ENCODE peak calls at places on chromosome 14, in five cellular contexts. V is sigmoid colon, R is vagina, S is SK-N-SH, E is HL-60. B is an unnamed sample.

GRCh38 chr14:69005432-69006148 is 26.5 kb upstream of the ACTN1 start:
- DNase-seq in V (peak), R (no peak), S (peak), E (no peak), B (peak)

GRCh38 chr14:36524874-36525745 is 5.1 kb upstream of the NKX2-1 start:
- DNase-seq in V (no peak), R (no peak), S (peak), E (no peak), B (no peak)

GRCh38 chr14:37230551-37231194 is 32.9 kb downstream of the MIPOL1 start:
- DNase-seq in V (no peak), R (no peak), S (peak), E (peak), B (peak)

GRCh38 chr14:76958020-76958965 is 70.2 kb downstream of the IRF2BPL start:
- DNase-seq in V (no peak), R (no peak), S (no peak), E (no peak), B (peak)

GRCh38 chr14:105061428-105062047 is 3.7 kb downstream of the GPR132 start:
- DNase-seq in V (peak), R (peak), S (no peak), E (peak), B (no peak)

GRCh38 chr14:45715946-45716345 is 462.9 kb upstream of the MIS18BP1 start:
- DNase-seq in V (no peak), R (no peak), S (no peak), E (no peak), B (no peak)

GRCh38 chr14:81561084-81561775 is 27.6 kb upstream of the SEL1L start:
- DNase-seq in V (no peak), R (no peak), S (no peak), E (no peak), B (no peak)

GRCh38 chr14:96806836-96807235 is 9.7 kb downstream of the VRK1 start:
- DNase-seq in V (no peak), R (no peak), S (no peak), E (peak), B (no peak)

GRCh38 chr14:103879570-103880333 is 32.4 kb upstream of the PPP1R13B start:
- DNase-seq in V (no peak), R (no peak), S (peak), E (no peak), B (no peak)

GRCh38 chr14:94307410-94307992 is 14.4 kb upstream of the SERPINA10 start:
- DNase-seq in V (no peak), R (no peak), S (no peak), E (no peak), B (no peak)

GRCh38 chr14:76958975-76959710 is 69.4 kb downstream of the IRF2BPL start:
- DNase-seq in V (peak), R (no peak), S (peak), E (no peak), B (peak)

GRCh38 chr14:37709419-37710195 is 114.2 kb downstream of the TTC6 start:
- DNase-seq in V (no peak), R (no peak), S (no peak), E (no peak), B (peak)

GRCh38 chr14:24273422-24273998 is 2.1 kb upstream of the RABGGTA start:
- DNase-seq in V (no peak), R (no peak), S (peak), E (peak), B (no peak)

DNA sequence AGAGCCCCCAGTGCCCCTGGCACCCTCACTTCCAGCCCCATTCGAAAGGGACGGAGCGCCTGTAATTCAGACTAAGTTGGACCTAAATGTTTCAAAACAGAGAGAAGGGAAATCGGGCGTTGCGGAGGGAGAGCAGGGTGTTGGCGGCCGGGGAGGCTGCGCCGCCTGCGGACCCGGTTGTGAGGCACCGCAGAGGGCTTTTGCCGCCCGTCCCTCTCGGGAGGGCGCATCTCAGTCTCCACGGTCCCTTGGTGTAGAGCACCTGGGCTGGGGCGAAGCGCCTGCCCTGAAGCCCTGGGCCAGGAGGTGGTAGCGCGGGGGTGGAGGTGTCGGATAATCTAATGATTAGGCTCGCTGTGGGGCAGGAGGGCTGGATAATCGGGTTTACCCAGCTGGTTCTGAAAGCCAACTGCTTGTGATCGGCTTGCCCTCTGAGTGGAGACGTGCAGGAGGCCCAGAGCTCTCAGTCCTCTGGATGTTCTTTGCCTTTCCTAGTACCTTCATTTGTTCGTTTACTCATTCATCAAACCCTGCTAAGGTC is 884 bp downstream of the DAAM1 start:
- DNase-seq in V (no peak), R (no peak), S (peak), E (no peak), B (no peak)
- TF ChIP-seq POLR2AphosphoS5 in V (no peak), R (no peak), S (no peak), E (no peak), B (no peak)

GRCh38 chr14:60249321-60250251 is 565 bp downstream of the PPM1A start:
- DNase-seq in V (peak), R (no peak), S (peak), E (peak), B (peak)
- TF ChIP-seq POLR2AphosphoS5 in V (peak), R (no peak), S (no peak), E (no peak), B (no peak)

DNA sequence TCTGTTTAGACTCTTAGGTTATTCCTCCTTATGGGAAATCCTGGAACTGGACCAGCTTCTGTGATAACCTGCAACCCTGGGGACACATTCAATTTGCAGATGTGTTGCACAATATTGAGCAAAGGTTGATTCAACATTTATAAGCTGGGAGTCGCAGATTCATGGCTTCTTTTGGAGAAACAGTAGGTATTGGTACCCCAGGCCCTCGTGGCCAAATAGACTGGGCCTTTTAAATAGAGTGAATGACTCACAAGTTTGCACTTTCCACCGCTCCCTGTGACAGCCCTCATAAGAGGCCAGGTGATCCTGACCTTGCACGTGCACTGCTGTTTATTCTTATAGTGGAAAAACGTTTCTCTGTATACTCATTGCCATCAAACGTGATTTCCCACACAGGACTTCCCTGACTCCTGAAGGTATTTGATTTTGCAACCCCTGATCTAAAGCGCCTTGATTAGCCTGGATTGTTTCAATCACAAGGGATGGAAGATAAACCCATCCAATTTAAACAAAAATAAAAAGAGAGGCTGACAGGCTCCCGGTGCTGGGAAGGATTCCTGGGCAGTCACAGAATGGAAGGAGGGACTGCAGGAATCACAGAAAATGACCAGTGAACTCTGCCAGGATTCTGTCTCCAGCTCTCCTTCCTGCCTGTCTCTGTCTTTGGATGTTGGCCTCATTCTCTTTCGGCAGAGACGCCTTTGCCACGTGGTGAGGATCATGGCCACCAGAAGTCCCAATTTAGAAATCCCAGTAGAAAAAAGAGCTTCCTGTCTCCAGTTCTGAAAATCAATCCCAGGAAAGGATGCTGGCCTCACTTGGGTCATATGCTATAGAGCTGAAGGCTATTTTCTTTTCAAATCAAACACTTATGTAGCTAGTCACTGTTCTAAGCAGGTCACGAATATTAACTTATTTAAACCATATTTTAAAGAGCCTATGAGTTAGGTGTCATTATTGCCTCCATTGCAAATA is 97.8 kb downstream of the VCPKMT start:
- DNase-seq in V (peak), R (no peak), S (no peak), E (no peak), B (peak)
- TF ChIP-seq POLR2AphosphoS5 in V (peak), R (no peak), S (no peak), E (no peak), B (no peak)

DNA sequence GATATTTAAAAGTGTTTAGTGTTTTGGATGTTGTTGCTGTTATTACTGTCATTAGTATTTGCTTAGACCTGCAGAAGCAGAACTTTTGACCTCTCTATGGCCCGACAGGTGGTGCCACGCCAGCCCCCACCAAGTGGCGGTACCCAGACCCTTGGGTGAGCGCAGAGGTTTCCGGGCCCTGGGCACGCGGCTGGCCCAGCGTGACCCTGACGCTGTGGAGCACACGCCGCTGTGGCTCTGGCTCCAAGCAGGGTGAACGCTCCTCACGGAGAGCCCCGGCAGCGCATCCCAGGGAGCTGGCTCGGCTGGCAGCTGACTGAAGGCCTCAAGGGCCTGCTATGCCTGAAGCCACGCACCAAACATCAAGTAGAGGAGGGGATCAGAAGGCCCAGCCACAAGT is 22.6 kb downstream of the SLC25A47 start:
- DNase-seq in V (no peak), R (no peak), S (peak), E (no peak), B (no peak)
- TF ChIP-seq POLR2AphosphoS5 in V (no peak), R (no peak), S (no peak), E (no peak), B (no peak)

GRCh38 chr14:23174266-23174665 is 9.2 kb downstream of the SLC7A8 start:
- DNase-seq in V (no peak), R (no peak), S (no peak), E (no peak), B (no peak)
- TF ChIP-seq POLR2AphosphoS5 in V (no peak), R (no peak), S (no peak), E (no peak), B (no peak)

GRCh38 chr14:95329941-95330340 is 10.2 kb upstream of the CLMN start:
- DNase-seq in V (no peak), R (no peak), S (no peak), E (no peak), B (no peak)

GRCh38 chr14:95330591-95331370 is 11.1 kb upstream of the CLMN start:
- DNase-seq in V (no peak), R (no peak), S (no peak), E (no peak), B (no peak)

GRCh38 chr14:95326987-95327386 is 7.3 kb upstream of the CLMN start:
- DNase-seq in V (no peak), R (no peak), S (no peak), E (no peak), B (no peak)

GRCh38 chr14:95327558-95328374 is 8.1 kb upstream of the CLMN start:
- DNase-seq in V (no peak), R (no peak), S (no peak), E (no peak), B (no peak)

DNA sequence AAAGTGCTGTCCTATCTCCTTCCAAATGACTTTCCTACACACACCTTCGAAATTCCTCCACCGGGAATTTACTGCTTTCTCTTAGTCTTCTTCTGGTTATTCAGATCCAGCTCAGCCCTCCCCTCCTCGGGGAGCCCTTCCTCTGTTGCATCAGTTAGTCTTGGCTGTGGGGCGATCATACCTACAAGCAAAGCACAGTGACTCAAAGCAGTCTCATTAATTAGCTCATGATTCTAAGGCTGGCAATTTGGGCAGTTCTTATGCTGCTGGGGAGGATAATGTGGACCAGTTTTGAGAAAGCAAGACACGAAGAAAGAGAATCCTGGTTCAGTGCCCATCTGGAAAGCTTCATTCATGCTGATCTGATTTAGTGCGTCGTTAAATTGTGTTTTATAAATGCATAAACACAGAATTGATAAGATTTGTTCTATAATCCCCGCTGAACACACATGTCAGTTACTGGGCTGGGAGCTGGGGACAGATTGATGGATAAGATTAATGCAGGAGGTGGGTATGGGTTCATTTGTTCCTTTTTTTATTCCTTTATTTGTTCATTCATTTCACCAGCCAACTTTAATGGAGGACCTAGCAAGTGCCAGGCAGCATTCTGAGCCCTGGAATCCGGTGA is 9.3 kb upstream of the CLMN start:
- DNase-seq in V (no peak), R (no peak), S (peak), E (no peak), B (no peak)
- TF ChIP-seq POLR2AphosphoS5 in V (no peak), R (no peak), S (no peak), E (no peak), B (no peak)

GRCh38 chr14:75147423-75148071 is 20.7 kb upstream of the NEK9 start:
- DNase-seq in V (peak), R (no peak), S (no peak), E (no peak), B (peak)
- TF ChIP-seq POLR2AphosphoS5 in V (peak), R (no peak), S (no peak), E (no peak), B (no peak)

B was measured in endothelial cell of umbilical vein.